ENCODE peak calls at places on chromosomes 2 and 18, in four cellular contexts. Z is A549, I is HepG2, X is K562. W is an unnamed sample.

GRCh38 chr18:8721094-8721669 is 15.8 kb downstream of the MTCL1 start:
- ATAC-seq in Z (peak), I (no peak), X (no peak), W (no peak)

GRCh38 chr2:120104002-120104467 is 91.2 kb downstream of the EPB41L5 start:
- ATAC-seq in Z (no peak), I (no peak), X (no peak), W (no peak)

GRCh38 chr2:200122683-200123082 is 167.3 kb downstream of the MAIP1 start:
- ATAC-seq in Z (no peak), I (no peak), X (no peak), W (no peak)

GRCh38 chr2:177106212-177106611 is 106.4 kb upstream of the HNRNPA3 start:
- ATAC-seq in Z (peak), I (peak), X (peak), W (no peak)

GRCh38 chr18:43812627-43813026 is 535.3 kb upstream of the SYT4 start:
- ATAC-seq in Z (no peak), I (no peak), X (no peak), W (no peak)

GRCh38 chr2:204074434-204074833 is 137.9 kb downstream of the ICOS start:
- ATAC-seq in Z (no peak), I (no peak), X (no peak), W (no peak)

GRCh38 chr18:61554117-61554776 is 221.0 kb downstream of the CDH20 start:
- ATAC-seq in Z (no peak), I (no peak), X (no peak), W (no peak)

GRCh38 chr18:26487437-26487836 is 60.9 kb downstream of the KCTD1 start:
- ATAC-seq in Z (peak), I (peak), X (no peak), W (no peak)

GRCh38 chr2:67566958-67567635 is 170.0 kb downstream of the ETAA1 start:
- ATAC-seq in Z (no peak), I (no peak), X (no peak), W (no peak)

GRCh38 chr2:233360771-233361176 is 6.5 kb downstream of the DGKD start:
- ATAC-seq in Z (no peak), I (peak), X (peak), W (no peak)

GRCh38 chr2:224937887-224938286 is 104.4 kb downstream of the DOCK10 start:
- ATAC-seq in Z (no peak), I (no peak), X (no peak), W (no peak)

GRCh38 chr2:220455389-220455788 is 828.0 kb downstream of the SLC4A3 start:
- ATAC-seq in Z (no peak), I (no peak), X (no peak), W (no peak)

GRCh38 chr18:23938046-23938756 is 76.4 kb upstream of the TTC39C start:
- ATAC-seq in Z (no peak), I (no peak), X (peak), W (no peak)

GRCh38 chr2:68767031-68767961 is 32.7 kb downstream of the ARHGAP25 start:
- ATAC-seq in Z (no peak), I (no peak), X (peak), W (no peak)

GRCh38 chr2:16127958-16128357 is 187.6 kb downstream of the MYCN start:
- ATAC-seq in Z (no peak), I (peak), X (no peak), W (no peak)

GRCh38 chr18:2846638-2847340 is at the start of gene EMILIN2:
- ATAC-seq in Z (peak), I (peak), X (peak), W (peak)

GRCh38 chr2:189024861-189025618 is 50.9 kb downstream of the COL3A1 start:
- ATAC-seq in Z (peak), I (peak), X (no peak), W (no peak)

GRCh38 chr2:229083606-229084349 is 187.3 kb downstream of the PID1 start:
- ATAC-seq in Z (no peak), I (no peak), X (no peak), W (no peak)

GRCh38 chr2:233794128-233794658 is 16.1 kb downstream of the MROH2A start:
- ATAC-seq in Z (no peak), I (peak), X (no peak), W (no peak)

GRCh38 chr2:26173596-26174482 is 951 bp downstream of the GAREM2 start:
- ATAC-seq in Z (peak), I (no peak), X (peak), W (no peak)

GRCh38 chr2:40528564-40528963 is 76.7 kb upstream of the SLC8A1 start:
- ATAC-seq in Z (no peak), I (no peak), X (no peak), W (no peak)

GRCh38 chr2:218786133-218786532 is 4.2 kb downstream of the CYP27A1 start:
- ATAC-seq in Z (no peak), I (no peak), X (no peak), W (no peak)

GRCh38 chr2:241924909-241925250 is 55.4 kb downstream of the RTP5 start:
- ATAC-seq in Z (no peak), I (no peak), X (no peak), W (no peak)

GRCh38 chr2:43634604-43635306 is 2.3 kb upstream of the PLEKHH2 start:
- ATAC-seq in Z (peak), I (peak), X (no peak), W (no peak)

GRCh38 chr2:68098398-68098797 is 35.6 kb upstream of the C1D start:
- ATAC-seq in Z (no peak), I (no peak), X (no peak), W (no peak)

GRCh38 chr2:184154438-184154837 is 443.9 kb upstream of the ZNF804A start:
- ATAC-seq in Z (no peak), I (no peak), X (no peak), W (no peak)

GRCh38 chr2:28713582-28714292 is 37.9 kb upstream of the PPP1CB start:
- ATAC-seq in Z (no peak), I (no peak), X (peak), W (no peak)

GRCh38 chr2:143152652-143153051 is 23.4 kb downstream of the ARHGAP15 start:
- ATAC-seq in Z (no peak), I (no peak), X (no peak), W (no peak)

GRCh38 chr2:226740039-226740648 is 59.5 kb downstream of the IRS1 start:
- ATAC-seq in Z (no peak), I (peak), X (no peak), W (no peak)

GRCh38 chr2:241050624-241051577 is 51.2 kb downstream of the MTERF4 start:
- ATAC-seq in Z (no peak), I (no peak), X (no peak), W (no peak)

GRCh38 chr2:178280261-178280852 is 86.0 kb downstream of the OSBPL6 start:
- ATAC-seq in Z (peak), I (peak), X (peak), W (peak)

GRCh38 chr2:123644053-123644452 is 381.0 kb upstream of the CNTNAP5 start:
- ATAC-seq in Z (no peak), I (no peak), X (no peak), W (no peak)

GRCh38 chr18:35240664-35241522 is at the start of gene ZNF397:
- ATAC-seq in Z (peak), I (peak), X (peak), W (peak)
- TF ChIP-seq EP300 in Z (no peak), I (peak), X (peak), W (no peak)

GRCh38 chr2:6249557-6249956 is 557.4 kb downstream of the SOX11 start:
- ATAC-seq in Z (no peak), I (no peak), X (no peak), W (no peak)
- TF ChIP-seq EP300 in Z (no peak), I (no peak), X (no peak), W (no peak)

GRCh38 chr2:231708050-231708772 is at the start of gene PTMA:
- ATAC-seq in Z (peak), I (peak), X (peak), W (peak)
- TF ChIP-seq EP300 in Z (no peak), I (no peak), X (no peak), W (no peak)

DNA sequence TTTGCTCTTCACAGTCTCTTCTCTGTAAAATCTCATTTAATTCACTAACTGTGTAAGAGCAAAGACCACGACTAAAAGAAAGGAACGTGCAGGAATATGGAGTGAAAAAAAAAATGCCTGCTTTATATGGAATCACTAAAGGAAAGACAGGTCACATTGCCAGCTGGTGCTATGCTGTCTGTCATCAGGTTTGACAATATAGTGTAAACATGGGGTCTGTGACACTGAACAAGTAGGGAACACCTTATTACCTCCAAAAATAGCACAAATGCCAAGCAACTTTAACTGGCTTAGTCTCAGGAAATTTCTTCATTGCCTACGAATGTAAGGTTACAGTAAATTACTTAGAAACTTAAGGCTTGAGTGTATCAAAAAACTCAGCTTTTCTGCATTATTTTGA is 364.5 kb upstream of the LINC00305 start:
- ATAC-seq in Z (no peak), I (no peak), X (no peak), W (no peak)
- TF ChIP-seq EP300 in Z (no peak), I (no peak), X (no peak), W (no peak)

DNA sequence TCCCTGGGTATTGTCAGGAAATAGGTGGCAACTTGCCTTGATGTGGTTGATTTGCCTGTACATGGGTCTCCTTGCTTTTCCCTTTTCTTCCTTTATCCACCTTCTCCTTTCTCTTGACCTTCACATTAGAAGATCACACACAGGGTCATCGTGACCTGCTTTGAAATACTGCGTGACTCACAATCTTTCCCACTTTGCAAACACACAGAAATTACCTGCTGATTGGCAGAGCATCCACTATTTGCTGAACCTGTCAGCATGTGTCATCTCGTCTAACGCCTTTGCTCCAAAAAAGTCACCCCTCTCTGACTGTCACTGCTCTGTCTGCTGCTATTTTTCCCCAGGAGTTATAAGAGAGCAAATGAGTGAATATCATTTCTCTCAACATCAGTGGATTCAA is 60.8 kb downstream of the MYO3B start:
- ATAC-seq in Z (no peak), I (no peak), X (no peak), W (no peak)
- TF ChIP-seq EP300 in Z (no peak), I (no peak), X (no peak), W (no peak)

GRCh38 chr2:10527585-10527984 is 79.5 kb upstream of the ODC1 start:
- ATAC-seq in Z (no peak), I (no peak), X (no peak), W (no peak)

GRCh38 chr2:10526281-10526680 is 78.2 kb upstream of the ODC1 start:
- ATAC-seq in Z (no peak), I (no peak), X (no peak), W (no peak)

GRCh38 chr2:10524841-10525572 is 76.9 kb upstream of the ODC1 start:
- ATAC-seq in Z (no peak), I (no peak), X (no peak), W (no peak)

GRCh38 chr2:10524341-10524740 is 76.2 kb upstream of the ODC1 start:
- ATAC-seq in Z (no peak), I (no peak), X (no peak), W (no peak)

DNA sequence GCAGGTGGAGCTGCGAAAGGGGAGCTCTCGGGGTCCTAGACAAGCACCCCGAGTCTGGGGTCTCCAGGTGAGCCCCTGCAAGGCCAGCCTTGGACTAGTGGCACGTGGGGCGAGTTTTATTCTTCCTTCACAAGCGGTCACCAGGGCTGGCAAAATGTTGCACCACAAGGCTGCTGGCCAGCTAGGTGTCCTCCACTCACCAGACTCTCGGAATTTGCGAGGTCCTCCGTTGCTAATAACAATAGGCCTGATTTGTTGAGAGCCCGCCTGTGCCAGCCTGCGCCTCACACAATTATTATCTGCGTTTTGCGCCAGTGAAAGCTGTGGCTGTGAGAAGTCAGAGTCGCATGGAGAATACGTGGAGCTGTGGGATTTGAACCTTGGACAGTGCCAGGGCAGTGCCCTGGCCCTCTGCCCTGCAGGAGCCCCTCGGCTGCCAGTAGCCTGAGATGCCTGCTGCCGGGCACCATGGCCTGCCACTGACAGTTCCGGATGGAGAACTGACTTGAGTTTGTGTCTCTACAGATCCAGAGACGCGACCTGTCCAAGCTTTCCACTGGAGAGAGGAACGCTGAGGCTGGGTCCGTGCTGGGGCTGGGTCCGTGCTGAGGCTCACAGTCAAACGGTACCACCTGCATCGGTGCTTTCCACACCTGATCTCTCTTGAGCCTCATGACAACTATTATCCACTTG is 77.6 kb upstream of the ODC1 start:
- ATAC-seq in Z (no peak), I (no peak), X (no peak), W (no peak)
- TF ChIP-seq EP300 in Z (no peak), I (no peak), X (no peak), W (no peak)

W was measured in gastroesophageal sphincter.